ENCODE peak calls at places on chromosomes 13 and 19, in eight cellular contexts. V, Q, K, I, Z, R, N and L are unnamed samples.
A peak's percentile ranks its signal among the peaks of the same experiment; 100 is the strongest.

GRCh38 chr19:49679832-49680472 is 2.9 kb downstream of the PRMT1 start:
- DNase-seq in R (peak; percentile 49), K (no peak), V (no peak), Z (no peak), N (no peak), Q (no peak), I (no peak), L (no peak)

GRCh38 chr19:46192990-46193650 is 36.4 kb upstream of the IGFL1 start:
- DNase-seq in Z (peak; percentile 51), Q (peak; percentile 63), K (no peak), N (no peak), R (no peak), V (no peak), I (no peak), L (peak; percentile 79)

GRCh38 chr13:86174632-86175031 is 375.4 kb upstream of the SLITRK6 start:
- DNase-seq in N (no peak), V (no peak), Z (no peak), R (no peak), I (no peak), K (no peak), Q (no peak), L (no peak)

GRCh38 chr13:106381083-106381482 is 154.4 kb downstream of the EFNB2 start:
- DNase-seq in Z (peak; percentile 65), R (no peak), V (no peak), N (no peak), K (no peak), I (no peak), Q (no peak), L (peak; percentile 67)

GRCh38 chr13:36432106-36432544 is at the start of gene CCNA1:
- DNase-seq in K (no peak), V (peak; percentile 93), I (peak; percentile 51), R (peak; percentile 83), Z (no peak), N (no peak), Q (peak; percentile 57), L (no peak)

GRCh38 chr19:55870736-55871135 is 34.4 kb downstream of the NLRP4 start:
- DNase-seq in V (no peak), K (no peak), Q (no peak), Z (no peak), N (no peak), I (no peak), R (no peak), L (no peak)

GRCh38 chr19:47520343-47520806 is 5.5 kb upstream of the NAPA start:
- DNase-seq in I (no peak), N (no peak), Q (no peak), Z (no peak), V (no peak), K (no peak), R (no peak), L (no peak)

GRCh38 chr19:16363133-16363851 is 38.7 kb downstream of the KLF2 start:
- DNase-seq in I (peak; percentile 71), K (no peak), Q (no peak), R (peak; percentile 71), Z (no peak), N (peak; percentile 92), V (peak; percentile 87), L (no peak)

GRCh38 chr13:66264976-66265375 is 965.2 kb downstream of the PCDH9 start:
- DNase-seq in R (no peak), K (no peak), N (no peak), Z (peak; percentile 1), I (no peak), V (no peak), Q (no peak), L (peak; percentile 5)

GRCh38 chr13:32829676-32830091 is 186.5 kb upstream of the KL start:
- DNase-seq in I (no peak), Q (no peak), N (no peak), K (no peak), R (no peak), V (no peak), Z (peak; percentile 77), L (peak; percentile 65)

GRCh38 chr13:91308299-91308698 is 39.2 kb upstream of the MIR17HG start:
- DNase-seq in K (no peak), R (no peak), Z (no peak), N (no peak), Q (no peak), V (no peak), I (no peak), L (no peak)

DNA sequence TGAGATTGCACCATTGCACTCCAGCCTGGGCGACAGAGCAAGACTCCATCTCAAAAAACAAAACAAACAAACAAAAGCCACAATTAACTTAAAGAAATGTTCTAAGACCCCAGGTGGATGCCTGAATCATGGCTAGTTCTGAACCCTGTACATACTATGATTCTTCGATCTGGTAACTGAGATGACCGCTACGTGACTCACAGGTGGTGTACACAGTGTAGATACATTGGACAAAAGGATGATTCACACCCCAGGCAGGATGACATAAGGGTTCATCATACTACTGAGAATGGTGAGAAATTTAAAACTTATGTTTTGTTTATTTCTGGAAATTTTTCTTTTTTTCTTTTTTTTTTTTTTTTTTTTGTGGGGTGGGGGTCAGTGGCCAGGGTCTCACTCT is 6.5 kb downstream of the ZNF426 start:
- DNase-seq in V (no peak), Z (peak; percentile 45), R (no peak), N (no peak), Q (no peak), K (no peak), I (no peak), L (peak; percentile 12)
- TF ChIP-seq CTCF in V (no peak), Z (no peak), R (no peak), N (no peak), Q (no peak), K (no peak), I (no peak), L (no peak)

DNA sequence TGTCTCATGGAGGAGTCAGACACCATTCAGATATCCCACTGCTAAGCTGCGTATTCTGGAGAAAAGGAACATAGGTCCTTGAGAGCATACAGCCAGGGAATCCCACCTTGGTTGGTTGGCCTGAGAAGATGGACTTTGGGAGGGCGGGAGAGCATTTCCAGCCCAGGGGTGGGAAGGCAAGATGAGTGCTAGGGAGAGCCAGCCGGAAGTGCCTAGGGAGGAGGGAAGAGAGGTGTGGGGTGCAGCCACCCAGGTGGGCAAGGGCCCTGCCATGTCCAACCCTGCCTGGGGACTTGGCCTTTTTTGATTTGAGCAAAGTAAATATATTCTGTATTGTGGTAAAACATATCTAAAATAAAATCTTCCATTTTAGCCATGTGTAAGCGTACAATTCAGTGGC is 19.7 kb downstream of the SIAH3 start:
- DNase-seq in Z (no peak), K (no peak), R (no peak), Q (no peak), N (no peak), V (no peak), I (no peak), L (no peak)
- H3K4me3 ChIP-seq in Z (no peak overlapping the region), K (no peak overlapping the region), R (no peak overlapping the region), Q (no peak overlapping the region), N (no peak overlapping the region), V (no peak overlapping the region), I (no peak overlapping the region), L (no peak overlapping the region)

GRCh38 chr19:38032951-38033350 is 125.9 kb downstream of the SIPA1L3 start:
- DNase-seq in R (no peak), Q (no peak), I (no peak), N (no peak), V (no peak), K (no peak), Z (no peak), L (no peak)

GRCh38 chr19:38032151-38032550 is 125.1 kb downstream of the SIPA1L3 start:
- DNase-seq in N (no peak), R (no peak), I (no peak), V (no peak), Z (peak; percentile 74), K (no peak), Q (no peak), L (no peak)

GRCh38 chr19:38034153-38034835 is 127.3 kb downstream of the SIPA1L3 start:
- DNase-seq in I (no peak), Z (peak; percentile 62), N (peak; percentile 38), K (no peak), Q (no peak), R (no peak), V (peak; percentile 20), L (peak; percentile 69)

GRCh38 chr19:38035515-38036495 is 128.8 kb downstream of the SIPA1L3 start:
- DNase-seq in R (no peak), Q (peak; percentile 72), I (no peak), K (no peak), Z (peak; percentile 58), V (peak; percentile 41), N (no peak), L (peak; percentile 56)

GRCh38 chr19:38033658-38034150 is 126.7 kb downstream of the SIPA1L3 start:
- DNase-seq in K (no peak), Q (no peak), R (peak; percentile 76), V (no peak), I (no peak), N (peak; percentile 45), Z (no peak), L (no peak)
- TF ChIP-seq CTCF in K (no peak), Q (no peak), R (peak; percentile 28), V (no peak), I (no peak), N (no peak), Z (no peak), L (no peak)

GRCh38 chr19:3397266-3398022 is 31.1 kb downstream of the NFIC start:
- DNase-seq in Z (no peak), R (no peak), I (no peak), Q (peak; percentile 76), N (peak; percentile 44), V (no peak), K (no peak), L (no peak)
- H3K4me3 ChIP-seq in Z (no peak overlapping the region), R (no peak overlapping the region), I (no peak overlapping the region), Q (peak overlapping the region; percentile 57), N (no peak overlapping the region), V (no peak overlapping the region), K (no peak overlapping the region), L (no peak overlapping the region)

GRCh38 chr13:20305587-20305986 is 73.5 kb upstream of the GJB6 start:
- DNase-seq in K (no peak), Z (no peak), N (no peak), Q (no peak), R (no peak), I (no peak), V (no peak), L (no peak)
- TF ChIP-seq CTCF in K (no peak), Z (no peak), N (no peak), Q (no peak), R (no peak), I (no peak), V (no peak), L (no peak)

DNA sequence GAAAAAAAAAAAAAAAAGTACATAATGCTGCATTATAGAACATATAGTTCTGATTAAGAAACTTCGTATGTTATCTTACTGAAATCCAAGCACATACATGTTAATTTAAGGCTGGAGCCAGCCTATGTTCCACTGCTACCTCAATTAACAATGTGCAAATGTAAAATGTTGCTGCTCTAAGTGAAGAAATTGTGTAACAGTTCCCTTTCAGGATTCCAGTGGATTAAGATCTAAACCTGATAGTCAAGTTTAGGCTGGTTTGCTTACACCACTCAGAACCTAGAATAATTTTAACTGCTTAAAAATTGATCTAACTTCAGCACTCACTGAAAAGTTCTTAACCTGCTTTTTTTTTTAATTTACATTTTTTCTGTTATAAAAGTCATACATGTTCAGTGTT is 4.2 kb downstream of the VPS36 start:
- DNase-seq in R (no peak), I (no peak), Z (no peak), V (no peak), N (no peak), Q (no peak), K (no peak), L (no peak)
- H3K4me3 ChIP-seq in R (no peak overlapping the region), I (no peak overlapping the region), Z (no peak overlapping the region), V (no peak overlapping the region), N (no peak overlapping the region), Q (no peak overlapping the region), K (no peak overlapping the region), L (no peak overlapping the region)